ENCODE peak calls at places on chromosomes 6 and 20, in seven cellular contexts. K is lower leg skin, F is astrocyte of the cerebellum, C is HEK293T, N is brain microvascular endothelial cell, U is T-helper 22 cell, P is dermis microvascular lymphatic vessel endothelial cell. I is an unnamed sample.

GRCh38 chr6:117514655-117515054 is 32.2 kb downstream of the DCBLD1 start:
- DNase-seq in K (no peak), F (no peak), C (no peak), N (no peak), U (no peak), P (no peak), I (no peak)

GRCh38 chr20:10626896-10627295 is 46.9 kb downstream of the JAG1 start:
- DNase-seq in K (no peak), F (no peak), C (no peak), N (no peak), U (no peak), P (no peak), I (no peak)

GRCh38 chr20:25083773-25084615 is 2.1 kb upstream of the VSX1 start:
- DNase-seq in K (no peak), F (no peak), C (no peak), N (no peak), U (no peak), P (no peak), I (peak)

GRCh38 chr6:16420715-16421461 is 182.5 kb downstream of the GMPR start:
- DNase-seq in K (no peak), F (peak), C (no peak), N (peak), U (peak), P (no peak), I (no peak)

GRCh38 chr6:79188101-79188500 is 46.4 kb downstream of the HMGN3 start:
- DNase-seq in K (no peak), F (no peak), C (no peak), N (no peak), U (no peak), P (no peak), I (no peak)

GRCh38 chr6:34511214-34511922 is 44.8 kb downstream of the SPDEF start:
- DNase-seq in K (no peak), F (no peak), C (no peak), N (no peak), U (no peak), P (no peak), I (no peak)

GRCh38 chr6:129490551-129491245 is 219.3 kb downstream of the ARHGAP18 start:
- DNase-seq in K (peak), F (peak), C (no peak), N (peak), U (peak), P (peak), I (no peak)

GRCh38 chr6:146543940-146544661 is 468 bp downstream of the RAB32 start:
- DNase-seq in K (peak), F (no peak), C (peak), N (peak), U (no peak), P (no peak), I (peak)

GRCh38 chr6:72348926-72349325 is 272.9 kb upstream of the KCNQ5 start:
- DNase-seq in K (no peak), F (peak), C (no peak), N (peak), U (no peak), P (no peak), I (no peak)

GRCh38 chr20:13200767-13201500 is 20.1 kb upstream of the ISM1 start:
- DNase-seq in K (no peak), F (no peak), C (no peak), N (no peak), U (no peak), P (no peak), I (no peak)

GRCh38 chr20:59701236-59701635 is 96.9 kb downstream of the PHACTR3 start:
- DNase-seq in K (no peak), F (no peak), C (no peak), N (no peak), U (no peak), P (no peak), I (no peak)

GRCh38 chr6:159691963-159692287 is 1.1 kb downstream of the SOD2 start:
- DNase-seq in K (no peak), F (no peak), C (peak), N (no peak), U (no peak), P (no peak), I (no peak)

GRCh38 chr6:170108456-170108855 is 182.4 kb downstream of the DLL1 start:
- DNase-seq in K (no peak), F (no peak), C (no peak), N (no peak), U (no peak), P (no peak), I (no peak)

GRCh38 chr6:31393932-31394331 is 9.5 kb upstream of the MICA start:
- DNase-seq in K (no peak), F (no peak), C (no peak), N (no peak), U (no peak), P (no peak), I (no peak)

GRCh38 chr20:2692886-2693285 is 306 bp downstream of the EBF4 start:
- DNase-seq in K (no peak), F (no peak), C (peak), N (no peak), U (peak), P (no peak), I (no peak)

GRCh38 chr20:52003976-52004375 is 187.6 kb downstream of the ZFP64 start:
- DNase-seq in K (no peak), F (no peak), C (no peak), N (no peak), U (no peak), P (no peak), I (no peak)

GRCh38 chr6:16057411-16057810 is 71.5 kb upstream of the MYLIP start:
- DNase-seq in K (no peak), F (no peak), C (no peak), N (no peak), U (no peak), P (no peak), I (no peak)

GRCh38 chr20:61417221-61417941 is 165.3 kb downstream of the CDH4 start:
- DNase-seq in K (no peak), F (no peak), C (no peak), N (no peak), U (no peak), P (no peak), I (no peak)

GRCh38 chr6:15810618-15811017 is 147.8 kb upstream of the DTNBP1 start:
- DNase-seq in K (no peak), F (no peak), C (no peak), N (no peak), U (no peak), P (no peak), I (no peak)

GRCh38 chr6:138026342-138026741 is 80.9 kb downstream of the PERP start:
- DNase-seq in K (no peak), F (no peak), C (no peak), N (no peak), U (no peak), P (no peak), I (no peak)

GRCh38 chr20:42963796-42964195 is 225.9 kb downstream of the PTPRT start:
- DNase-seq in K (no peak), F (no peak), C (no peak), N (no peak), U (no peak), P (no peak), I (no peak)

GRCh38 chr20:16351415-16351814 is 221.8 kb downstream of the KIF16B start:
- DNase-seq in K (no peak), F (no peak), C (no peak), N (no peak), U (no peak), P (no peak), I (no peak)

GRCh38 chr6:125095501-125096301 is 57.9 kb upstream of the TPD52L1 start:
- DNase-seq in K (no peak), F (peak), C (no peak), N (peak), U (no peak), P (no peak), I (no peak)

GRCh38 chr6:73579851-73580246 is 59.0 kb upstream of the EEF1A1 start:
- DNase-seq in K (peak), F (peak), C (peak), N (peak), U (no peak), P (no peak), I (peak)

GRCh38 chr6:13539572-13539971 is 34.8 kb upstream of the SIRT5 start:
- DNase-seq in K (no peak), F (no peak), C (no peak), N (no peak), U (no peak), P (no peak), I (no peak)

GRCh38 chr20:43969069-43969468 is 54.4 kb downstream of the TOX2 start:
- DNase-seq in K (no peak), F (no peak), C (no peak), N (no peak), U (no peak), P (no peak), I (no peak)

GRCh38 chr6:143675946-143676345 is 1.8 kb upstream of the PHACTR2 start:
- DNase-seq in K (no peak), F (no peak), C (no peak), N (no peak), U (no peak), P (no peak), I (no peak)

GRCh38 chr6:37142047-37142614 is 27.8 kb upstream of the PIM1 start:
- DNase-seq in K (no peak), F (no peak), C (no peak), N (no peak), U (no peak), P (no peak), I (no peak)

GRCh38 chr6:24743265-24743943 is 24.4 kb upstream of the C6orf62 start:
- DNase-seq in K (peak), F (peak), C (no peak), N (peak), U (no peak), P (no peak), I (no peak)

GRCh38 chr6:41682966-41683459 is 44.7 kb downstream of the MDFI start:
- DNase-seq in K (no peak), F (no peak), C (no peak), N (no peak), U (no peak), P (no peak), I (no peak)

GRCh38 chr6:34011298-34011697 is 134.6 kb downstream of the GRM4 start:
- DNase-seq in K (no peak), F (no peak), C (no peak), N (no peak), U (no peak), P (no peak), I (no peak)

GRCh38 chr6:2171728-2172127 is 73.7 kb downstream of the GMDS start:
- DNase-seq in K (no peak), F (no peak), C (no peak), N (no peak), U (no peak), P (no peak), I (no peak)

GRCh38 chr6:151701820-151702562 is 105.5 kb upstream of the ESR1 start:
- DNase-seq in K (no peak), F (no peak), C (no peak), N (no peak), U (no peak), P (no peak), I (no peak)

GRCh38 chr6:5084787-5085637 is at the start of gene PPP1R3G:
- DNase-seq in K (no peak), F (no peak), C (peak), N (peak), U (no peak), P (no peak), I (peak)

GRCh38 chr6:39790772-39791171 is 1.4 kb upstream of the DAAM2 start:
- DNase-seq in K (peak), F (no peak), C (no peak), N (no peak), U (no peak), P (no peak), I (no peak)

I was measured in HuH-7.5.